ENCODE peak calls at places on chromosomes 7 and 10, in five cellular contexts. R is stomach, H is IMR-90, G is A549, T is heart left ventricle. Q is an unnamed sample.

GRCh38 chr7:78828317-78828716 is 625.1 kb downstream of the MAGI2 start:
- DNase-seq in R (no peak), H (peak; percentile 12), G (no peak), T (no peak), Q (no peak)

GRCh38 chr7:147279951-147280350 is 1163.3 kb downstream of the CNTNAP2 start:
- DNase-seq in R (no peak), H (no peak), G (no peak), T (no peak), Q (no peak)

GRCh38 chr10:24231200-24231599 is 22.3 kb downstream of the KIAA1217 start:
- DNase-seq in R (no peak), H (no peak), G (no peak), T (no peak), Q (no peak)

GRCh38 chr10:99345350-99345749 is 16.2 kb downstream of the CNNM1 start:
- DNase-seq in R (no peak), H (peak; percentile 68), G (peak; percentile 89), T (no peak), Q (no peak)

GRCh38 chr10:69217119-69217754 is 2.9 kb upstream of the HKDC1 start:
- DNase-seq in R (no peak), H (peak; percentile 80), G (peak; percentile 69), T (no peak), Q (peak; percentile 60)

GRCh38 chr10:86899128-86899527 is 58.3 kb downstream of the MMRN2 start:
- DNase-seq in R (no peak), H (no peak), G (no peak), T (no peak), Q (no peak)

GRCh38 chr7:74583630-74584029 is 73.9 kb upstream of the GTF2I start:
- DNase-seq in R (no peak), H (no peak), G (no peak), T (no peak), Q (no peak)

GRCh38 chr10:43408710-43409384 is at the start of gene HNRNPF:
- DNase-seq in R (peak; percentile 95), H (peak; percentile 93), G (peak; percentile 97), T (peak; percentile 96), Q (peak; percentile 97)

GRCh38 chr10:30854656-30855055 is 177.0 kb downstream of the ZNF438 start:
- DNase-seq in R (no peak), H (no peak), G (no peak), T (no peak), Q (no peak)

GRCh38 chr7:78576196-78576595 is 777.6 kb downstream of the PHTF2 start:
- DNase-seq in R (no peak), H (peak; percentile 17), G (no peak), T (no peak), Q (no peak)

GRCh38 chr10:106360870-106361269 is 803.6 kb downstream of the SORCS1 start:
- DNase-seq in R (no peak), H (peak; percentile 83), G (no peak), T (no peak), Q (no peak)

GRCh38 chr10:15879058-15879457 is 18.8 kb upstream of the MINDY3 start:
- DNase-seq in R (no peak), H (peak; percentile 40), G (peak; percentile 46), T (no peak), Q (peak; percentile 49)

GRCh38 chr7:75924251-75924650 is 9.3 kb downstream of the POR start:
- DNase-seq in R (no peak), H (no peak), G (no peak), T (no peak), Q (no peak)

GRCh38 chr10:132826524-132827422 is 40.8 kb upstream of the NKX6-2 start:
- DNase-seq in R (peak; percentile 15), H (no peak), G (no peak), T (peak; percentile 12), Q (no peak)

GRCh38 chr10:92627845-92628480 is 35.0 kb downstream of the KIF11 start:
- DNase-seq in R (no peak), H (no peak), G (peak; percentile 22), T (no peak), Q (no peak)

GRCh38 chr10:132689721-132690360 is 96.1 kb downstream of the NKX6-2 start:
- DNase-seq in R (no peak), H (no peak), G (no peak), T (peak; percentile 12), Q (no peak)

GRCh38 chr7:81692146-81692905 is 77.5 kb downstream of the HGF start:
- DNase-seq in R (no peak), H (peak; percentile 89), G (no peak), T (no peak), Q (no peak)

GRCh38 chr10:4840151-4840550 is 14.1 kb downstream of the AKR1E2 start:
- DNase-seq in R (no peak), H (no peak), G (no peak), T (no peak), Q (no peak)

GRCh38 chr10:31142026-31142425 is 110.4 kb upstream of the ZNF438 start:
- DNase-seq in R (no peak), H (peak; percentile 90), G (no peak), T (no peak), Q (no peak)

GRCh38 chr10:79292789-79293746 is 54.2 kb upstream of the PPIF start:
- DNase-seq in R (peak; percentile 55), H (no peak), G (no peak), T (no peak), Q (peak; percentile 71)

GRCh38 chr10:79295593-79295992 is 51.7 kb upstream of the PPIF start:
- DNase-seq in R (no peak), H (no peak), G (no peak), T (no peak), Q (no peak)

GRCh38 chr10:79293841-79294705 is 53.2 kb upstream of the PPIF start:
- DNase-seq in R (no peak), H (peak; percentile 72), G (no peak), T (peak; percentile 57), Q (peak; percentile 16)

GRCh38 chr10:79289801-79290200 is 57.5 kb upstream of the PPIF start:
- DNase-seq in R (peak; percentile 56), H (no peak), G (no peak), T (no peak), Q (no peak)

DNA sequence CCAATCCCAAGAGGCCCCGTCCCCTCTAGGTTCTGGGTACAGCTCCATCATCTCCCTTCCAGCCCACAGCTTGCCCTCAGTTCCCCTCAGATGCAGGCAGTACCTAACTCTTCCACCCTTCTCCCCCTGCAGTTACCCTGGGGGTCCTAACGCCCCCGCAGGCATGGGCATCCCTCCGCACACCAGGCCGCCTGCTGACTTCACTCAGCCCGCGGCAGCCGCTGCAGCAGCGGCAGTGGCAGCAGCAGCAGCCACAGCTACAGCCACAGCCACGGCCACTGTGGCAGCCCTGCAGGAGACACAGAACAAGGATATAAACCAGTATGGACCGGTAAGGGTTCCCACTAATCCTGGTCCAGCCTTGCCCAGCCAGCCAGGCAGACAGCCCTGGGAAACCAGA is 55.2 kb upstream of the PPIF start:
- DNase-seq in R (no peak), H (no peak), G (no peak), T (no peak), Q (no peak)
- TF ChIP-seq POLR2A in R (no peak), H (no peak), G (no peak), T (no peak), Q (no peak)

GRCh38 chr7:1044189-1045037 is at the start of gene GPR146:
- DNase-seq in R (peak; percentile 97), H (peak; percentile 94), G (peak; percentile 91), T (peak; percentile 98), Q (peak; percentile 97)
- TF ChIP-seq POLR2A in R (no peak), H (no peak), G (no peak), T (no peak), Q (peak; percentile 57)

GRCh38 chr10:102146971-102147428 is 5.2 kb upstream of the NOLC1 start:
- DNase-seq in R (no peak), H (no peak), G (no peak), T (no peak), Q (no peak)
- TF ChIP-seq POLR2A in R (no peak), H (no peak), G (no peak), T (no peak), Q (no peak)

GRCh38 chr10:48589266-48589665 is 15.6 kb downstream of the ARHGAP22 start:
- DNase-seq in R (no peak), H (peak; percentile 97), G (no peak), T (no peak), Q (no peak)
- TF ChIP-seq POLR2A in R (no peak), H (no peak), G (no peak), T (no peak), Q (no peak)

DNA sequence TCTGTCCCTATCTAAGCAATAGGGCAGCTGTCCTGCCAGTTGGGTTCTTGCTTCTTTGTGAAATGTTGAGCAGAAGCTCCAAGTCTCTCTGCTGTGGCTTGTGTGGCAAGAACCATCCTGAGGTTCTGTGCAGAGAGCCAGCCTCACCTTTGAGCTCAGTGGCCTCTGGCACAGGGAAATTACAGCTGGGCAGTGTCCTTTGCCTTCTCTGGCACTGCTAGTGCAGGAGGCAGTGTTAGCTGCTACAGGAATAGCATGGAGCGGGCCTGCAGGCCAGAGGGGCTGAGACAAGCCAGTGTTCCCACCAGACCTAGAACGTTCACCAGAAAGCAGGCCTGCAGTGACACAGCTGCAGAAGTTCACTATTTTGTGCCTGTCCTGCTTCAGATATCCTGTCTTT is 1.8 kb downstream of the PRXL2A start:
- DNase-seq in R (no peak), H (no peak), G (no peak), T (peak; percentile 63), Q (no peak)
- TF ChIP-seq POLR2A in R (no peak), H (no peak), G (no peak), T (no peak), Q (no peak)

DNA sequence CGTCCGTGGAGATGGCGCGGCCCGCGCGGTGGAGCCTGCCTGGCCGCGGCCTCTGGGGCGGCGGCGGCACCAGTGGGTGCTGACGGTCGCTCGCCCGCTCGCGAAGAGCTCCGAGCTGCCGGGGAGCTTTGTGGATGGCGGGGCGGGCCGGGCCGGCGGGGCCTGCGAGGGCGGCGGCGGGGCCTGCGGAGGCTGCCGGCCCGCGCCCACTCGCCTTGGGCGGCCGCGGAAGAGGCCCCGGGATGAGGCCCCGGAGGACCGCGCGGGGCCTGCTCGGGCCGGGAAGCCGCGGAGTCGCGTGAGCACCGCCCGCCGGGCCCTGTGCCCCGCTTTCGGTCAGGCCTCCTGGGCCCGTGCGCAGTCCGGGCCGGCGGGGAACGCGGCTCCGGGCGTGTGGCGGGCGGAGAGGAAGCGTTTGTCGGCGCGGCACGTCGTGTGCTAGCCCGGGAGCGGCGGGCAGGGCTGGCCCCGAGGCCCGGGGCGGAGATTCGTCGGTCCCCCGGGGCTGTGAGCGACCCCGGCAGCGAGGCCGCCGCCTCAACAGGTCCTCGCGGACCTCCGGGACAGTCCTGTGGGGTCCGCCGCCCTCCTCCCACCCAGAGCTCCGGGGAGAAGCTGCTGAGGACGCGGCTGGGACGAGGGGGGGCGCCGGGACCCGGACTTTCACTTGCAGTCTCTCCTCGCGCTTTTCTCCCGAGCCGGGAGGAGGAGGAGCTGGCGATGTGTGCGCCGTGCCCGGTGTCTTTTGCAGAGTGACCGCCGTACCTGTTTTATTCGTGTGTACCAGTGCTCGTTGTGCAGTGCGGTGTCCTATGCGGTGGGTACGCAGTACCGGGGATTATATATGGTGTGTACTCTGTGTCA is 578 bp downstream of the ZMYND11 start:
- DNase-seq in R (peak; percentile 68), H (peak; percentile 43), G (peak; percentile 64), T (peak; percentile 71), Q (peak; percentile 87)
- TF ChIP-seq POLR2A in R (no peak), H (peak; percentile 64), G (no peak), T (no peak), Q (peak; percentile 42)